ENCODE peak calls at places on chromosome 18, in six cellular contexts. P is PC-9; C is stimulated activated CD8-positive, alpha-beta memory T cell treated with anti-CD3 and anti-CD28 coated beads, Interleukin-7, amount 100 ng/mL, for 1 hour; G is left cardiac atrium; B is endothelial cell of umbilical vein; O is Right ventricle myocardium inferior. A is an unnamed sample.

GRCh38 chr18:31072175-31072574 is 29.6 kb upstream of the DSC3 start:
- DNase-seq in P (no peak), B (no peak), C (no peak), G (no peak), O (no peak), A (no peak)

GRCh38 chr18:46407471-46408166 is 249.4 kb downstream of the LOXHD1 start:
- DNase-seq in C (no peak), B (no peak), G (peak), P (no peak), O (no peak), A (no peak)

GRCh38 chr18:8771930-8772329 is 66.6 kb downstream of the MTCL1 start:
- DNase-seq in O (no peak), G (peak), P (no peak), B (peak), C (no peak), A (no peak)

GRCh38 chr18:50286391-50287027 is 983 bp downstream of the CXXC1 start:
- DNase-seq in C (no peak), P (no peak), O (no peak), B (no peak), G (peak), A (no peak)

GRCh38 chr18:12027046-12027445 is 45.7 kb downstream of the IMPA2 start:
- DNase-seq in P (no peak), O (no peak), C (no peak), B (no peak), G (peak), A (no peak)

GRCh38 chr18:58017267-58017666 is 26.8 kb upstream of the NEDD4L start:
- DNase-seq in G (no peak), P (no peak), C (no peak), O (no peak), B (no peak), A (no peak)

GRCh38 chr18:23498062-23498582 is 5.2 kb upstream of the RMC1 start:
- DNase-seq in C (no peak), B (no peak), O (no peak), P (no peak), G (no peak), A (no peak)

GRCh38 chr18:48833701-48834394 is 116.9 kb downstream of the SMAD7 start:
- DNase-seq in P (peak), B (no peak), C (no peak), G (no peak), O (no peak), A (peak)

GRCh38 chr18:48901145-48902022 is 49.4 kb downstream of the SMAD7 start:
- DNase-seq in B (no peak), O (no peak), C (no peak), G (no peak), P (no peak), A (no peak)

A was measured in CD4-positive, CD25-positive, alpha-beta regulatory T cell.